ENCODE peak calls at places on chromosome 11, in ten cellular contexts. R is K562, A is transverse colon, V is sigmoid colon, C is stomach, O is HepG2, H is GM12878, U is H1, G is esophagus muscularis mucosa, L is SK-N-SH. F is an unnamed sample.

GRCh38 chr11:75319035-75319877 is 32.2 kb downstream of the ARRB1 start:
- DNase-seq in C (peak; percentile 80), L (no peak), O (no peak), U (no peak), R (no peak), A (peak; percentile 67), V (no peak), G (no peak), H (no peak), F (no peak)

GRCh38 chr11:124865902-124866851 is 945 bp downstream of the ROBO3 start:
- DNase-seq in L (peak; percentile 91), R (peak; percentile 58), C (peak; percentile 59), A (peak; percentile 31), U (no peak), G (no peak), H (no peak), O (no peak), V (peak; percentile 66), F (no peak)

GRCh38 chr11:46999217-46999616 is 62.7 kb downstream of the CSTPP1 start:
- DNase-seq in C (no peak), H (no peak), R (no peak), G (no peak), U (no peak), V (no peak), A (no peak), L (no peak), O (no peak), F (no peak)

GRCh38 chr11:66974724-66975402 is at the start of gene C11orf86:
- DNase-seq in R (no peak), U (no peak), G (no peak), H (no peak), L (no peak), C (no peak), A (peak; percentile 66), O (no peak), V (no peak), F (no peak)

GRCh38 chr11:41201156-41201555 is 258.3 kb downstream of the LRRC4C start:
- DNase-seq in O (peak; percentile 21), H (no peak), V (no peak), L (peak; percentile 16), U (peak; percentile 29), R (peak; percentile 26), G (no peak), C (peak; percentile 26), A (no peak), F (no peak)

GRCh38 chr11:132803436-132803835 is 728.9 kb downstream of the OPCML start:
- DNase-seq in U (no peak), V (no peak), C (no peak), H (no peak), G (no peak), O (no peak), A (no peak), L (no peak), R (no peak), F (no peak)

GRCh38 chr11:20161230-20161918 is 1.1 kb upstream of the DBX1 start:
- DNase-seq in A (no peak), H (no peak), U (no peak), G (no peak), V (no peak), L (peak; percentile 89), R (no peak), C (no peak), O (no peak), F (no peak)

GRCh38 chr11:1043563-1044096 is 7.1 kb upstream of the MUC6 start:
- DNase-seq in C (no peak), G (no peak), L (no peak), V (no peak), R (no peak), U (no peak), O (no peak), A (no peak), H (no peak), F (no peak)

GRCh38 chr11:3073029-3073435 is 15.8 kb upstream of the CARS1 start:
- DNase-seq in G (no peak), R (no peak), A (no peak), H (no peak), L (no peak), C (no peak), U (no peak), O (no peak), V (no peak), F (no peak)

GRCh38 chr11:125180413-125181305 is 16.1 kb downstream of the PKNOX2 start:
- DNase-seq in A (no peak), U (no peak), C (no peak), L (no peak), H (no peak), O (no peak), R (no peak), G (no peak), V (no peak), F (peak; percentile 5)

GRCh38 chr11:32188785-32189184 is 97.9 kb downstream of the RCN1 start:
- DNase-seq in U (no peak), R (peak; percentile 6), H (no peak), C (no peak), V (no peak), O (no peak), L (no peak), G (no peak), A (no peak), F (no peak)

GRCh38 chr11:73963861-73964260 is 13.0 kb downstream of the DNAJB13 start:
- DNase-seq in R (no peak), U (no peak), A (no peak), G (no peak), O (no peak), C (no peak), L (no peak), H (no peak), V (peak; percentile 10), F (no peak)

GRCh38 chr11:9664276-9665171 is 647 bp downstream of the SWAP70 start:
- DNase-seq in V (peak; percentile 65), R (peak; percentile 25), U (no peak), C (peak; percentile 48), L (no peak), G (no peak), H (no peak), A (peak; percentile 61), O (peak; percentile 29), F (no peak)

GRCh38 chr11:68948948-68949347 is 31.8 kb downstream of the MRGPRD start:
- DNase-seq in V (no peak), L (no peak), U (no peak), A (no peak), H (no peak), G (no peak), C (no peak), R (peak; percentile 41), O (no peak), F (no peak)

GRCh38 chr11:68947151-68947550 is 33.6 kb downstream of the MRGPRD start:
- DNase-seq in U (no peak), O (no peak), H (no peak), R (no peak), V (no peak), L (no peak), A (no peak), G (no peak), C (no peak), F (no peak)

GRCh38 chr11:68950268-68950667 is 30.5 kb downstream of the MRGPRD start:
- DNase-seq in C (no peak), A (no peak), R (peak; percentile 38), H (no peak), O (no peak), V (no peak), U (no peak), G (no peak), L (peak; percentile 49), F (no peak)

GRCh38 chr11:68948496-68948895 is 32.3 kb downstream of the MRGPRD start:
- DNase-seq in H (no peak), V (no peak), C (no peak), U (no peak), G (no peak), R (no peak), A (no peak), L (no peak), O (no peak), F (no peak)

GRCh38 chr11:68946416-68947090 is 34.2 kb downstream of the MRGPRD start:
- DNase-seq in R (no peak), O (no peak), V (peak; percentile 82), A (no peak), C (no peak), H (no peak), U (no peak), L (peak; percentile 26), G (no peak), F (no peak)
- TF ChIP-seq POLR2AphosphoS5 in R (no peak), O (no peak), V (peak; percentile 74), A (peak; percentile 41), C (no peak), H (no peak), U (no peak), L (no peak), G (peak; percentile 69), F (no peak)

GRCh38 chr11:94525933-94526332 is 13.7 kb downstream of the C11orf97 start:
- DNase-seq in R (peak; percentile 52), V (peak; percentile 82), G (no peak), H (no peak), C (peak; percentile 88), A (peak; percentile 84), O (no peak), U (no peak), L (no peak), F (peak; percentile 80)
- TF ChIP-seq EP300 in R (no peak), V (no peak), G (no peak), H (no peak), C (no peak), A (no peak), O (no peak), U (no peak), L (no peak), F (no peak)

GRCh38 chr11:110447343-110447742 is 17.6 kb downstream of the FDX1 start:
- DNase-seq in V (no peak), G (no peak), R (no peak), L (no peak), A (no peak), U (no peak), O (no peak), H (no peak), C (no peak), F (no peak)

GRCh38 chr11:110446594-110446993 is 16.8 kb downstream of the FDX1 start:
- DNase-seq in O (no peak), V (no peak), U (no peak), L (no peak), A (no peak), H (no peak), R (no peak), C (no peak), G (no peak), F (no peak)

GRCh38 chr11:110445428-110445827 is 15.7 kb downstream of the FDX1 start:
- DNase-seq in O (no peak), G (no peak), C (no peak), R (no peak), A (no peak), H (no peak), V (no peak), U (no peak), L (no peak), F (no peak)

GRCh38 chr11:110450246-110450645 is 20.5 kb downstream of the FDX1 start:
- DNase-seq in R (no peak), H (no peak), C (no peak), O (no peak), A (no peak), G (no peak), U (no peak), V (no peak), L (no peak), F (no peak)

GRCh38 chr11:110447897-110448522 is 18.3 kb downstream of the FDX1 start:
- DNase-seq in C (no peak), R (no peak), V (no peak), O (no peak), H (no peak), U (no peak), L (no peak), A (no peak), G (no peak), F (no peak)
- H3K27ac ChIP-seq in C (no peak overlapping the region), R (no peak overlapping the region), V (no peak overlapping the region), O (no peak overlapping the region), H (no peak overlapping the region), U (no peak overlapping the region), L (no peak overlapping the region), A (no peak overlapping the region), G (no peak overlapping the region), F (no peak overlapping the region)

GRCh38 chr11:122199661-122200060 is 83.6 kb upstream of the BLID start:
- DNase-seq in V (no peak), U (no peak), G (no peak), A (no peak), L (no peak), C (no peak), O (no peak), R (no peak), H (no peak), F (no peak)
- TF ChIP-seq POLR2AphosphoS5 in V (no peak), U (no peak), G (peak; percentile 36), A (no peak), L (no peak), C (no peak), O (no peak), R (no peak), H (no peak), F (no peak)